ENCODE peak calls at places on chromosomes 3 and 15, in ten cellular contexts. Q, Y, X, W, E, H, C, V, J and P are unnamed samples.

GRCh38 chr3:42403737-42404136 is 6.7 kb downstream of the LYZL4 start:
- DNase-seq in Q (no peak), Y (no peak), X (no peak), W (no peak), E (no peak), H (no peak), C (no peak), V (no peak), J (no peak), P (no peak)

GRCh38 chr3:54361884-54362283 is 239.5 kb downstream of the CACNA2D3 start:
- DNase-seq in Q (no peak), Y (no peak), X (no peak), W (no peak), E (no peak), H (no peak), C (no peak), V (no peak), J (no peak), P (no peak)

GRCh38 chr3:30720586-30721313 is 114.3 kb downstream of the TGFBR2 start:
- DNase-seq in Q (no peak), Y (no peak), X (no peak), W (no peak), E (peak; percentile 24), H (peak; percentile 92), C (no peak), V (no peak), J (no peak), P (peak; percentile 71)

GRCh38 chr15:28896944-28897343 is 11.2 kb downstream of the APBA2 start:
- DNase-seq in Q (no peak), Y (no peak), X (no peak), W (no peak), E (peak; percentile 74), H (peak; percentile 59), C (no peak), V (no peak), J (no peak), P (peak; percentile 87)

GRCh38 chr15:70281811-70282307 is 184.1 kb upstream of the TLE3 start:
- DNase-seq in Q (no peak), Y (peak; percentile 31), X (no peak), W (no peak), E (no peak), H (no peak), C (no peak), V (no peak), J (peak; percentile 14), P (peak; percentile 46)

GRCh38 chr3:125512135-125512920 is 7.7 kb downstream of the SNX4 start:
- DNase-seq in Q (no peak), Y (no peak), X (no peak), W (no peak), E (no peak), H (peak; percentile 4), C (no peak), V (no peak), J (peak; percentile 45), P (peak; percentile 35)

GRCh38 chr3:71299160-71299559 is 284.4 kb downstream of the FOXP1 start:
- DNase-seq in Q (no peak), Y (no peak), X (no peak), W (no peak), E (no peak), H (no peak), C (no peak), V (no peak), J (no peak), P (no peak)

GRCh38 chr3:61805510-61806080 is 244.2 kb downstream of the PTPRG start:
- DNase-seq in Q (no peak), Y (no peak), X (no peak), W (no peak), E (no peak), H (no peak), C (no peak), V (no peak), J (no peak), P (peak; percentile 22)

GRCh38 chr3:185460719-185461350 is 38.0 kb downstream of the TMEM41A start:
- DNase-seq in Q (no peak), Y (no peak), X (no peak), W (no peak), E (peak; percentile 28), H (peak; percentile 26), C (no peak), V (no peak), J (no peak), P (peak; percentile 16)

GRCh38 chr15:101042320-101042719 is 123.2 kb downstream of the LRRK1 start:
- DNase-seq in Q (no peak), Y (no peak), X (peak; percentile 5), W (no peak), E (no peak), H (no peak), C (no peak), V (no peak), J (no peak), P (no peak)